ENCODE peak calls at places on chromosomes 3 and 15, in four cellular contexts. One of them, this sample, is unnamed. For H3K27me3 and H3K36me3, the result is how much of the 10 kb centered on the place peaks cover.

GRCh38 chr3:129228891-129229585 is 20.4 kb upstream of the COPG1 start:
- DNase-seq in breast epithelium: no peak
- DNase-seq in endodermal cell: peak
- DNase-seq in psoas muscle: no peak
- DNase-seq in this sample: no peak

GRCh38 chr15:65312400-65312916 is 8.0 kb downstream of the RNU5B-1 start:
- DNase-seq in endodermal cell: no peak
- DNase-seq in breast epithelium: no peak
- DNase-seq in psoas muscle: no peak
- DNase-seq in this sample: no peak

GRCh38 chr3:169515132-169515531 is 148.4 kb downstream of the MECOM start:
- DNase-seq in breast epithelium: no peak
- DNase-seq in endodermal cell: no peak
- DNase-seq in psoas muscle: no peak
- DNase-seq in this sample: no peak

GRCh38 chr3:14773281-14773680 is 45.5 kb upstream of the FGD5 start:
- DNase-seq in endodermal cell: no peak
- DNase-seq in psoas muscle: no peak
- DNase-seq in breast epithelium: no peak
- DNase-seq in this sample: no peak

GRCh38 chr3:65030014-65030627 is 342.3 kb upstream of the ADAMTS9 start:
- DNase-seq in psoas muscle: no peak
- DNase-seq in endodermal cell: no peak
- DNase-seq in breast epithelium: no peak
- DNase-seq in this sample: no peak

GRCh38 chr15:97976766-97977503 is 16.4 kb downstream of the ARRDC4 start:
- DNase-seq in breast epithelium: no peak
- DNase-seq in endodermal cell: no peak
- DNase-seq in psoas muscle: no peak
- DNase-seq in this sample: no peak

GRCh38 chr3:31699309-31699953 is 166.7 kb downstream of the STT3B start:
- DNase-seq in endodermal cell: no peak
- DNase-seq in psoas muscle: no peak
- DNase-seq in breast epithelium: no peak
- DNase-seq in this sample: no peak

GRCh38 chr15:57872281-57873010 is 165.9 kb downstream of the POLR2M start:
- DNase-seq in breast epithelium: no peak
- DNase-seq in endodermal cell: no peak
- DNase-seq in psoas muscle: no peak
- DNase-seq in this sample: no peak

GRCh38 chr3:38008191-38008701 is 17.7 kb downstream of the VILL start:
- DNase-seq in breast epithelium: no peak
- DNase-seq in psoas muscle: no peak
- DNase-seq in endodermal cell: no peak
- DNase-seq in this sample: no peak

GRCh38 chr3:130820976-130821375 is 72.9 kb upstream of the ATP2C1 start:
- DNase-seq in psoas muscle: no peak
- DNase-seq in breast epithelium: no peak
- DNase-seq in endodermal cell: no peak
- DNase-seq in this sample: no peak

GRCh38 chr3:73571238-73571741 is 53.5 kb downstream of the PDZRN3 start:
- DNase-seq in psoas muscle: no peak
- DNase-seq in breast epithelium: no peak
- DNase-seq in endodermal cell: peak
- DNase-seq in this sample: no peak

GRCh38 chr3:168088106-168088722 is 7.5 kb downstream of the GOLIM4 start:
- DNase-seq in psoas muscle: no peak
- DNase-seq in endodermal cell: peak
- DNase-seq in breast epithelium: no peak
- DNase-seq in this sample: no peak

DNA sequence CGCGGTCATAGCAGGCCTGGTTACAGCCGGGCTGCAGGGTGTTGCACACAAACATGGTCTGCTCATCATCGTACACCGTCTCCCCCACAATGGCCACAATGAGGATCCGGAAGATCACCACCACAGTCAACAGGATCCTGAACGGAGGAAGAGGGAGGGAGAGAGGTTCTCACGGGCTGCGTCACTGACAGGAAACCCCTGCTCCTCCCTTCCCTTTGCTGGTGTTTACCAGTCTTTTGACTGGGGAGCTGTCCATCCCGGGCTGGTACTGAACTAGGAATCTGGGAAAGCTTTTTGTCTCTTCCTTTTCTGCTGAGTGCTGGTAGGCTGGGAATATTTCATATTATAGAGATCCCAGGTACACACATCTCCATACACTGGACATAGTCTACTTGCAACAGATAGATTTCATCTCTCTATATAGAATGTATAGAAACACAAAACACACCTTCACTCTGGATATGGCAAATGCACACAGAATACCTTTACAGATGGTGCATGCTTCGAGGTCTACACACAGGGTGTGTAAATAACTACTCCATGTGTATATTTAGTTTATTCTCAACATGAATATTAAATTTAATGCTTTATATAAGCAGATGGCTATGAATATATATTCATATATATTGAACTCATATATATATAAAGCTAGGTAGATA is 1.4 kb downstream of the GJD2 start:
- DNase-seq in psoas muscle: no peak
- DNase-seq in breast epithelium: no peak
- DNase-seq in endodermal cell: peak
- DNase-seq in this sample: peak
- H3K27me3 ChIP-seq in psoas muscle: under half
- H3K27me3 ChIP-seq in breast epithelium: half or more
- H3K27me3 ChIP-seq in endodermal cell: half or more
- H3K27me3 ChIP-seq in this sample: under half

GRCh38 chr15:73116164-73116563 is 63.9 kb downstream of the NEO1 start:
- DNase-seq in breast epithelium: no peak
- DNase-seq in endodermal cell: no peak
- DNase-seq in psoas muscle: no peak
- DNase-seq in this sample: no peak
- H3K4me3 ChIP-seq in breast epithelium: no peak
- H3K4me3 ChIP-seq in endodermal cell: no peak
- H3K4me3 ChIP-seq in psoas muscle: no peak
- H3K4me3 ChIP-seq in this sample: no peak

GRCh38 chr15:52031542-52031941 is 12.5 kb downstream of the MAPK6 start:
- DNase-seq in endodermal cell: no peak
- DNase-seq in breast epithelium: no peak
- DNase-seq in psoas muscle: no peak
- DNase-seq in this sample: no peak
- H3K36me3 ChIP-seq in endodermal cell: under half
- H3K36me3 ChIP-seq in breast epithelium: under half
- H3K36me3 ChIP-seq in psoas muscle: under half
- H3K36me3 ChIP-seq in this sample: under half

GRCh38 chr3:42489937-42490227 is 12.6 kb upstream of the VIPR1 start:
- DNase-seq in breast epithelium: peak
- DNase-seq in psoas muscle: no peak
- DNase-seq in endodermal cell: no peak
- DNase-seq in this sample: no peak
- H3K27me3 ChIP-seq in breast epithelium: under half
- H3K27me3 ChIP-seq in psoas muscle: under half
- H3K27me3 ChIP-seq in endodermal cell: under half
- H3K27me3 ChIP-seq in this sample: under half

DNA sequence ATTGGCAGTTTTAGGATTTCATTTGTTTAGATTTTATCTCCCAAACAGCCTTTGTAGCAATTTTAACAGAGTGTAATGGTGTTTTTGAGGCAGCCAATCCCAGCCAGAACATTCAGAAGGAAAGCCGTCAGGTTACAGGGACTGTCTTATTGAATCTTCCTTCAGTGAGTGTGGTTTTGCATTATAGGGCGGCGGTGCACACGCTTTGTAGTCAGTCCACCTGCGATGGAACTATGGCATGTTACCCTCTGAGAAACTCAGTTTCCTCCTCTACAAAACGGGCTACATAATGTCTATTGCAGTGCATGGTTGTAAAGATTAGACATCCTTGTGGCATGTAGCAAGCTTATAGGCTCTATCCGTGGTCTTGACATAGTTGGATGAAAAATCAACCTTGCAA is 1.0 kb downstream of the LRRC28 start:
- DNase-seq in psoas muscle: no peak
- DNase-seq in endodermal cell: no peak
- DNase-seq in breast epithelium: no peak
- DNase-seq in this sample: no peak
- H3K4me3 ChIP-seq in psoas muscle: peak
- H3K4me3 ChIP-seq in endodermal cell: peak
- H3K4me3 ChIP-seq in breast epithelium: peak
- H3K4me3 ChIP-seq in this sample: no peak

GRCh38 chr3:149957352-149958140 is 13.1 kb downstream of the PFN2 start:
- DNase-seq in psoas muscle: no peak
- DNase-seq in breast epithelium: no peak
- DNase-seq in endodermal cell: no peak
- DNase-seq in this sample: no peak
- H3K36me3 ChIP-seq in psoas muscle: under half
- H3K36me3 ChIP-seq in breast epithelium: under half
- H3K36me3 ChIP-seq in endodermal cell: half or more
- H3K36me3 ChIP-seq in this sample: under half

DNA sequence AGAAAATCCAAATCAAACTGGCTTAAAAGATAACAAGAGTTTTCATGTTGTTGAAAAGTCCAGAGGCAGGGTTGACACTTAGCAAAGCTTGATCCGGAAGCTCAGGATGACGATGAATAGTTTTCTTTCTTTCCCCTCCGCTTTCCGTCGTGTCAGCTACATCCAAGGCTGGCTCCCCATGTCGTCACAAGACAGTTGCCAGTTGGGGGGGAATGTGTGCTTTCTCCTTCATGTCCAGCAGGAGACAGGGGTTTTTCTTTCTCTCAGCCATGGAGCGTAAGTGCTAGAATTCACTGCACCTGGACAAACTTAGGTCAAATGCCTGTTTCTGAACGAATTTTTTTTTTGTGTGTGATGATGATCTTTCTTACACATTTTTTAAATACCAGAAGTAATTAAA is 273.8 kb upstream of the RGMA start:
- DNase-seq in psoas muscle: no peak
- DNase-seq in breast epithelium: no peak
- DNase-seq in endodermal cell: peak
- DNase-seq in this sample: no peak
- H3K27me3 ChIP-seq in psoas muscle: under half
- H3K27me3 ChIP-seq in breast epithelium: under half
- H3K27me3 ChIP-seq in endodermal cell: under half
- H3K27me3 ChIP-seq in this sample: under half

DNA sequence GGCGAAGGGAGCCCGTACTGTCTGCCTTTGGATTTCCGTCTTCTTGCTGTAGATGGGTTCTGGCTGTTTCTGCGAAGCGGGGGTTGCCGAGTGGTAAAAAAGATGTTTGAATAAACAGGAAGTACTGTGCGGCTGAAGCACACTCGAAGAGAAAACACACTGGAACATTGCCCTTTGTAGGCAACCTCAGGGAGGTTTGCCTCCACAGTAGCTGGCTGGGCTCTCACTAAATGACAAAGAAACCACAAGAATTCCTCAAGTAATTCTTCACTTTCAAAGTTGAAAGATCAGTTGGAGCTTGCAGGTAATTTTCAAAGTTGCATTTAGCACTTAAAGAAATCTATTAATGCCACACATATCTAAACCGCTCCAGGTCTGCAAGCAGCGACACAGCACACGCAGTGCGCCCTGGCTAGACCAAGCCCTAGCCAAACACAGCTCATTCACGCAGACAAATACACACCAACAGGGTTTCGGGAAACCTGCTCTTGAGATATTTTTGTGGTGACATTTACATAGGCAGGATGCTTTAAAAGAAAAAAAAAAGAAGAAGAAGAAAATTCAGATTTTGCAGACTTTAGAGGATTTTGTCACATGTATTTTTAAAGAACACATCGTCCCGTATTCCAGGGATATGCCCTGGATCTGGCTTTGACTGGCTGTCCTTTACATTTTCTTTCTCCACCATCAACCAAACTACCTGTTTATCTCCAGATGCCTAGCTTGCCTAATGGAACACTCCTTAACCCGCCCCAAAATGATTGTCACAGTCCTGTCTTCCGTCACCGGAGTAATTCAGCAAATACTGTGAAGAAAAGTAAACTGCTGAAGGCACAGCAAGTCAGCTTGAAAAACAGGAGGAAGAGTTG is 452.8 kb downstream of the FOXP1 start:
- DNase-seq in endodermal cell: no peak
- DNase-seq in breast epithelium: no peak
- DNase-seq in psoas muscle: peak
- DNase-seq in this sample: peak
- H3K4me3 ChIP-seq in endodermal cell: peak
- H3K4me3 ChIP-seq in breast epithelium: peak
- H3K4me3 ChIP-seq in psoas muscle: peak
- H3K4me3 ChIP-seq in this sample: peak

GRCh38 chr15:42973114-42973513 is 52.5 kb upstream of the TTBK2 start:
- DNase-seq in psoas muscle: no peak
- DNase-seq in breast epithelium: no peak
- DNase-seq in endodermal cell: no peak
- DNase-seq in this sample: no peak
- H3K36me3 ChIP-seq in psoas muscle: half or more
- H3K36me3 ChIP-seq in breast epithelium: under half
- H3K36me3 ChIP-seq in endodermal cell: half or more
- H3K36me3 ChIP-seq in this sample: under half

This sample was measured in pancreas.